ENCODE peak calls at places on chromosomes 16 and 17, in six cellular contexts. C is activated naive CD4-positive, alpha-beta T cell treated with Interleukin-2 at 50 U/mL for 16 hours; Y is T-helper 2 cell; H is HL-60; F is cardiac muscle cell; R is HEK293T. V is an unnamed sample.

GRCh38 chr16:58494981-58495860 is 4.7 kb upstream of the NDRG4 start:
- DNase-seq in C (peak), Y (no peak), H (peak), F (peak), R (peak), V (peak)

GRCh38 chr16:2842340-2843000 is 12.4 kb downstream of the ZG16B start:
- DNase-seq in C (peak), Y (peak), H (peak), F (peak), R (peak), V (peak)

GRCh38 chr17:8289103-8289397 is 580 bp downstream of the RANGRF start:
- DNase-seq in C (no peak), Y (no peak), H (no peak), F (no peak), R (no peak), V (peak)

GRCh38 chr17:75317671-75318070 is 28.4 kb upstream of the SLC25A19 start:
- DNase-seq in C (no peak), Y (no peak), H (peak), F (no peak), R (no peak), V (peak)

GRCh38 chr17:7056386-7056785 is 12.5 kb upstream of the SLC16A11 start:
- DNase-seq in C (no peak), Y (no peak), H (no peak), F (no peak), R (no peak), V (no peak)

GRCh38 chr17:61699032-61699431 is 108.0 kb upstream of the NACA2 start:
- DNase-seq in C (no peak), Y (no peak), H (no peak), F (no peak), R (no peak), V (no peak)

GRCh38 chr16:68433316-68433715 is 15.0 kb downstream of the SMPD3 start:
- DNase-seq in C (no peak), Y (no peak), H (no peak), F (no peak), R (no peak), V (no peak)

GRCh38 chr17:74437702-74438101 is 5.8 kb downstream of the GPRC5C start:
- DNase-seq in C (peak), Y (no peak), H (no peak), F (no peak), R (peak), V (peak)

GRCh38 chr17:77800832-77801231 is 157.7 kb upstream of the TNRC6C start:
- DNase-seq in C (no peak), Y (no peak), H (no peak), F (no peak), R (no peak), V (no peak)

GRCh38 chr16:75226550-75227360 is 8.0 kb downstream of the CTRB1 start:
- DNase-seq in C (no peak), Y (no peak), H (no peak), F (no peak), R (no peak), V (no peak)

GRCh38 chr16:88940196-88941050 is 36.6 kb downstream of the CBFA2T3 start:
- DNase-seq in C (peak), Y (no peak), H (no peak), F (no peak), R (no peak), V (no peak)

GRCh38 chr16:87954826-87955225 is 3.6 kb downstream of the BANP start:
- DNase-seq in C (no peak), Y (no peak), H (no peak), F (no peak), R (no peak), V (no peak)

GRCh38 chr16:87424260-87424659 is 32.1 kb downstream of the MAP1LC3B start:
- DNase-seq in C (no peak), Y (no peak), H (no peak), F (no peak), R (no peak), V (no peak)

GRCh38 chr17:75983501-75984181 is 4.6 kb downstream of the TEN1 start:
- DNase-seq in C (no peak), Y (no peak), H (peak), F (peak), R (no peak), V (peak)

GRCh38 chr17:47192549-47192948 is 3.5 kb upstream of the CDC27 start:
- DNase-seq in C (no peak), Y (no peak), H (peak), F (no peak), R (no peak), V (peak)

GRCh38 chr17:70076831-70077230 is 1.8 kb downstream of the KCNJ16 start:
- DNase-seq in C (no peak), Y (no peak), H (no peak), F (no peak), R (no peak), V (no peak)

GRCh38 chr16:87587636-87588035 is 14.7 kb upstream of the JPH3 start:
- DNase-seq in C (no peak), Y (no peak), H (no peak), F (no peak), R (no peak), V (no peak)

GRCh38 chr17:31533546-31534155 is 142.2 kb downstream of the RAB11FIP4 start:
- DNase-seq in C (peak), Y (no peak), H (peak), F (peak), R (peak), V (no peak)

GRCh38 chr17:69141802-69142472 is at the start of gene ABCA6:
- DNase-seq in C (no peak), Y (no peak), H (no peak), F (peak), R (no peak), V (no peak)

GRCh38 chr17:27602721-27603445 is 28.1 kb upstream of the LGALS9 start:
- DNase-seq in C (peak), Y (peak), H (peak), F (peak), R (peak), V (peak)

GRCh38 chr17:82879241-82879640 is 39.4 kb upstream of the ZNF750 start:
- DNase-seq in C (no peak), Y (no peak), H (no peak), F (no peak), R (no peak), V (no peak)

GRCh38 chr17:33284022-33284421 is 9.1 kb downstream of the ASIC2 start:
- DNase-seq in C (no peak), Y (no peak), H (no peak), F (peak), R (no peak), V (no peak)

GRCh38 chr16:66508914-66509496 is 40.9 kb downstream of the TK2 start:
- DNase-seq in C (no peak), Y (no peak), H (no peak), F (no peak), R (no peak), V (no peak)

GRCh38 chr17:17681744-17682292 is 560 bp downstream of the RAI1 start:
- DNase-seq in C (peak), Y (peak), H (peak), F (no peak), R (no peak), V (no peak)

GRCh38 chr17:33814852-33815251 is 440.2 kb upstream of the CCL2 start:
- DNase-seq in C (no peak), Y (no peak), H (no peak), F (no peak), R (no peak), V (no peak)

GRCh38 chr16:21302898-21303528 is 24.9 kb upstream of the CRYM start:
- DNase-seq in C (no peak), Y (no peak), H (no peak), F (peak), R (no peak), V (no peak)

GRCh38 chr16:78034530-78034929 is 12.2 kb downstream of the CLEC3A start:
- DNase-seq in C (no peak), Y (no peak), H (no peak), F (no peak), R (no peak), V (no peak)

GRCh38 chr17:42796066-42796758 is 2.3 kb downstream of the COA3 start:
- DNase-seq in C (no peak), Y (no peak), H (no peak), F (no peak), R (no peak), V (no peak)

GRCh38 chr16:49755291-49755611 is 100.7 kb downstream of the ZNF423 start:
- DNase-seq in C (no peak), Y (no peak), H (no peak), F (peak), R (peak), V (peak)

GRCh38 chr17:55434721-55435120 is 13.1 kb upstream of the MMD start:
- DNase-seq in C (no peak), Y (no peak), H (no peak), F (no peak), R (no peak), V (no peak)

GRCh38 chr16:50458694-50459271 is 89.4 kb upstream of the NKD1 start:
- DNase-seq in C (no peak), Y (no peak), H (no peak), F (no peak), R (no peak), V (no peak)

GRCh38 chr16:81094771-81095251 is 1.4 kb downstream of the GCSH start:
- DNase-seq in C (no peak), Y (no peak), H (no peak), F (peak), R (no peak), V (no peak)

GRCh38 chr17:38729886-38730525 is at the start of gene CISD3:
- DNase-seq in C (peak), Y (peak), H (peak), F (peak), R (peak), V (peak)

GRCh38 chr16:14632693-14633569 is at the start of gene BFAR:
- DNase-seq in C (peak), Y (peak), H (peak), F (peak), R (peak), V (peak)

GRCh38 chr17:77736207-77736600 is 222.3 kb upstream of the TNRC6C start:
- DNase-seq in C (no peak), Y (no peak), H (no peak), F (no peak), R (no peak), V (no peak)

GRCh38 chr16:7998789-7999453 is 591.4 kb downstream of the TMEM114 start:
- DNase-seq in C (no peak), Y (no peak), H (no peak), F (no peak), R (no peak), V (no peak)

GRCh38 chr16:8048433-8048832 is 541.9 kb downstream of the TMEM114 start:
- DNase-seq in C (no peak), Y (no peak), H (no peak), F (no peak), R (no peak), V (no peak)

GRCh38 chr17:2282297-2282873 is 21.2 kb downstream of the SMG6 start:
- DNase-seq in C (no peak), Y (peak), H (peak), F (peak), R (peak), V (peak)

GRCh38 chr16:10314811-10315210 is 71.0 kb upstream of the ATF7IP2 start:
- DNase-seq in C (no peak), Y (peak), H (no peak), F (peak), R (no peak), V (peak)